ENCODE peak calls at places on chromosomes 1 and 21, in ten cellular contexts. S is CD8-positive, alpha-beta memory T cell; X is tibial artery; Y is lower lobe of right lung; D is aorta; K is uterus; O is IMR-90; G is neural progenitor cell; N is PC-3; M is psoas muscle. V is an unnamed sample. For H3K9me3 and H3K27me3, the result is how much of the 10 kb centered on the place peaks cover.

GRCh38 chr1:183804916-183805734 is at the start of gene RGL1:
- DNase-seq in M (peak), S (no peak), D (peak), K (peak), O (peak), G (peak), Y (peak), X (peak), N (peak), V (peak)

GRCh38 chr1:79197421-79197820 is 190.9 kb upstream of the ADGRL4 start:
- DNase-seq in N (peak), O (peak), K (no peak), Y (no peak), G (peak), S (no peak), M (no peak), X (no peak), D (no peak), V (no peak)

GRCh38 chr1:174191255-174191906 is 32.1 kb downstream of the RABGAP1L start:
- DNase-seq in X (no peak), G (no peak), Y (no peak), M (no peak), D (no peak), S (no peak), K (no peak), O (peak), N (peak), V (no peak)

GRCh38 chr1:202107321-202107761 is 15.4 kb upstream of the GPR37L1 start:
- DNase-seq in X (no peak), N (peak), S (no peak), D (no peak), O (no peak), Y (peak), G (no peak), K (no peak), M (no peak), V (peak)

GRCh38 chr1:52632732-52633290 is at the start of gene SHISAL2A:
- DNase-seq in D (peak), O (no peak), G (peak), Y (peak), M (peak), S (peak), N (no peak), K (no peak), X (no peak), V (peak)

GRCh38 chr1:187516874-187517273 is 688.1 kb downstream of the PLA2G4A start:
- DNase-seq in S (no peak), G (no peak), K (no peak), M (no peak), D (no peak), Y (no peak), X (no peak), N (peak), O (no peak), V (no peak)

GRCh38 chr1:184753608-184754478 is 815 bp downstream of the EDEM3 start:
- DNase-seq in K (no peak), X (peak), N (peak), S (peak), D (peak), O (peak), G (peak), Y (peak), M (peak), V (peak)

GRCh38 chr1:178126790-178127189 is 32.9 kb downstream of the RASAL2 start:
- DNase-seq in K (no peak), X (no peak), S (no peak), O (peak), N (peak), Y (no peak), M (no peak), D (no peak), G (no peak), V (no peak)

GRCh38 chr1:29689372-29690030 is 453.2 kb downstream of the PTPRU start:
- DNase-seq in S (no peak), D (no peak), O (no peak), G (no peak), X (no peak), K (no peak), N (no peak), M (peak), Y (no peak), V (peak)

GRCh38 chr1:47793563-47793962 is 203.6 kb downstream of the TRABD2B start:
- DNase-seq in G (no peak), N (no peak), D (no peak), K (no peak), X (no peak), M (no peak), O (no peak), S (no peak), Y (no peak), V (no peak)

GRCh38 chr1:208167229-208167869 is 76.8 kb downstream of the PLXNA2 start:
- DNase-seq in Y (no peak), N (no peak), S (no peak), G (no peak), D (no peak), X (no peak), M (no peak), O (no peak), K (no peak), V (no peak)

GRCh38 chr1:30472526-30472925 is 250.9 kb downstream of the MATN1 start:
- DNase-seq in Y (no peak), S (no peak), X (peak), G (no peak), K (no peak), O (no peak), D (peak), N (no peak), M (peak), V (no peak)

GRCh38 chr21:37455504-37455911 is 88.9 kb downstream of the DYRK1A start:
- DNase-seq in S (no peak), O (peak), Y (no peak), N (no peak), D (no peak), K (no peak), M (no peak), X (no peak), G (no peak), V (no peak)

GRCh38 chr1:226355679-226356583 is 47.0 kb upstream of the LIN9 start:
- DNase-seq in S (no peak), X (no peak), G (no peak), N (no peak), O (no peak), D (no peak), K (no peak), M (peak), Y (no peak), V (no peak)

DNA sequence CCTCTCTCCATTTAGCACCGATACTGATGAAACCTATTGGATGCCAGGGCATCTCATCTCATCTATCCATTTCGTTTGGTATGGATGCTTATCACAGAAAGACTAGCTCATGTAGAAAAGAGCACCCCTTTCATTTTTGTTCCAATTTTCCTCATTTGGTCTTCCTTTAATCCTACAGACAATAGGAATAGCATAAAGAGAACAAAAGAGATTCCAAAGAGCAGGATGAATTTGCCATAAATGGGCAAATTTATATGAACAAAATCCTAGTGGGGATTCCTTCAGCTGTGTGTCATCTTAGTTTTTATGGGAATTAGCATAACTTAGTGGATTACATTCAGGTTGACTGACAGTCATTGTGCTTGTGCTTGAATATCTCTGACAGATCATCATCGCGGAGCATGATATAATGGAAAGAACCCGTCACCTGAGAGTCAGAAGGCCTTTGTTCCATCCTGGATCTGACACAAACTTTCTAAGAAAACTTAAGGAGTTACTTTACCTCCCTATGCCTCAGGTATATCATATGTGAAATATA is 777.5 kb upstream of the ADGRL2 start:
- DNase-seq in N (no peak), M (no peak), O (no peak), D (no peak), G (no peak), S (no peak), X (no peak), Y (no peak), K (no peak), V (no peak)
- H3K9me3 ChIP-seq in N (under half), M (under half), O (under half), D (under half), G (under half), S (under half), X (under half), Y (under half), K (under half), V (under half)

GRCh38 chr21:15732290-15732995 is 2.7 kb downstream of the USP25 start:
- DNase-seq in Y (no peak), X (no peak), O (peak), M (no peak), S (no peak), K (no peak), D (no peak), N (peak), G (no peak), V (no peak)
- H3K27ac ChIP-seq in Y (peak), X (no peak), O (no peak), M (peak), S (peak), K (peak), D (no peak), N (peak), G (no peak), V (no peak)

GRCh38 chr1:39671793-39672550 is at the start of gene NT5C1A:
- DNase-seq in S (no peak), X (no peak), O (no peak), K (no peak), Y (no peak), M (peak), N (no peak), G (peak), D (peak), V (peak)
- H3K27me3 ChIP-seq in S (under half), X (under half), O (half or more), K (under half), Y (under half), M (under half), N (under half), G (half or more), D (under half), V (under half)

GRCh38 chr1:5734996-5735395 is 257.2 kb downstream of the NPHP4 start:
- DNase-seq in D (peak), Y (peak), S (no peak), G (no peak), K (no peak), N (no peak), X (no peak), M (peak), O (no peak), V (no peak)

GRCh38 chr1:5730272-5731109 is 261.7 kb downstream of the NPHP4 start:
- DNase-seq in N (no peak), S (no peak), D (no peak), X (no peak), Y (peak), G (no peak), O (no peak), K (no peak), M (peak), V (no peak)

GRCh38 chr1:5731110-5731423 is 261.2 kb downstream of the NPHP4 start:
- DNase-seq in S (no peak), M (peak), K (no peak), X (no peak), D (no peak), G (no peak), Y (peak), O (no peak), N (no peak), V (peak)

GRCh38 chr1:5734414-5734813 is 257.8 kb downstream of the NPHP4 start:
- DNase-seq in Y (peak), N (no peak), G (no peak), M (peak), X (no peak), K (no peak), S (no peak), D (peak), O (no peak), V (no peak)

DNA sequence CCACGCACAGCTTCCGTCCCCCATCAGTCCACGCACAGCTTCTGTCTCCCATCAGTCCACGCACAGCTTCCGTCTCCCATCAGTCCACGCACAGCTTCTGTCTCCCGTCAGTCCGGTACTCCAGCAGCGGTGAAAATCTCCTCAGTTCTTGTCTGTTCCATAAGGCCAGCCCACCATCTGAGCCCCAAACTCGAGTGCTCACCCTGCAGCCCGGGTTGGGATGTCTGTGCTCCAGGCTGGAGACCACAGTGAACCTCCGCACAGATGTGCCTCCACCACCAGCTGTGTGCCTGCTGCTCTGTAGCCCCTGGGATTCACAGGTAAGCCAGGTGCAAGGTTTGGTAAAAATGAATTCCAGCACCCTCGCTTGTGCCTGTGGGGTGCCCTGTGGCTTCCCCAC is 258.6 kb downstream of the NPHP4 start:
- DNase-seq in M (peak), N (no peak), K (no peak), G (no peak), Y (no peak), S (no peak), O (no peak), D (peak), X (no peak), V (no peak)
- H3K9me3 ChIP-seq in M (under half), N (under half), K (under half), G (under half), Y (under half), S (under half), O (under half), D (under half), X (under half), V (under half)

DNA sequence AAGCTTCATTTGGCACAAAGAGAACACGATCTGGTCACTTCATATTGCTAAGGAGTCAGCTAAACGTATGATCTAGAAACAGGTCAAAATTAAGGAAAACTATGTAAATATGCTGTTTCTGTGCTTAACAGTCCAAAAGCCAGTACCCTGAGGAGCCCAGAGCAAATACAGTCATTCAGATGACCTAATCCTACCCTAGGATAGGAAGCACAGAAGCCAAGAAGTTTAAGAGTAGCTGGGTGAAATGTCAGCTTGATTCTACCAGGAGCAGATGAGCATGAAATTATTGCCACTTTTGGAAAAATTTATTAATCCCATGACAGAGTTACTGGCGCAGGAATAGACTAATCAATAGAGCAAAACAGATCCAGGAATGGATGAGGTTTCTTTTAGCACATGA is 18.3 kb downstream of the SORT1 start:
- DNase-seq in S (no peak), Y (no peak), D (no peak), N (peak), K (no peak), M (no peak), G (no peak), X (no peak), O (peak), V (no peak)
- H3K27ac ChIP-seq in S (no peak), Y (no peak), D (peak), N (peak), K (no peak), M (peak), G (no peak), X (peak), O (peak), V (no peak)

V was measured in pancreas.